ENCODE peak calls at places on chromosomes 11 and 22, in four cellular contexts. One of them, this sample, is unnamed.

GRCh38 chr22:29030618-29031235 is 30.9 kb downstream of the C22orf31 start:
- DNase-seq in OCI-LY7: no peak
- DNase-seq in PC-3: peak; percentile 76
- DNase-seq in neural progenitor cell: peak; percentile 79
- DNase-seq in this sample: peak; percentile 95

GRCh38 chr22:20542736-20543135 is 35.3 kb downstream of the MED15 start:
- DNase-seq in neural progenitor cell: no peak
- DNase-seq in PC-3: no peak
- DNase-seq in OCI-LY7: no peak
- DNase-seq in this sample: no peak

GRCh38 chr11:17771415-17771814 is 36.8 kb downstream of the KCNC1 start:
- DNase-seq in OCI-LY7: no peak
- DNase-seq in PC-3: no peak
- DNase-seq in neural progenitor cell: no peak
- DNase-seq in this sample: no peak

GRCh38 chr22:30928401-30928800 is 40.2 kb downstream of the MORC2 start:
- DNase-seq in OCI-LY7: no peak
- DNase-seq in neural progenitor cell: no peak
- DNase-seq in PC-3: no peak
- DNase-seq in this sample: no peak

GRCh38 chr11:62120001-62120400 is 3.8 kb upstream of the INCENP start:
- DNase-seq in OCI-LY7: no peak
- DNase-seq in neural progenitor cell: no peak
- DNase-seq in PC-3: no peak
- DNase-seq in this sample: no peak

GRCh38 chr22:50276143-50276542 is 6.0 kb upstream of the MAPK11 start:
- DNase-seq in OCI-LY7: peak; percentile 86
- DNase-seq in neural progenitor cell: no peak
- DNase-seq in PC-3: peak; percentile 16
- DNase-seq in this sample: peak; percentile 55

GRCh38 chr11:5043385-5043784 is 2.9 kb upstream of the OR52J3 start:
- DNase-seq in OCI-LY7: no peak
- DNase-seq in neural progenitor cell: no peak
- DNase-seq in PC-3: no peak
- DNase-seq in this sample: peak; percentile 32

GRCh38 chr11:12817681-12818332 is 143.6 kb downstream of the TEAD1 start:
- DNase-seq in neural progenitor cell: no peak
- DNase-seq in OCI-LY7: no peak
- DNase-seq in PC-3: no peak
- DNase-seq in this sample: no peak

GRCh38 chr11:56909080-56909479 is 79.6 kb upstream of the OR5AK2 start:
- DNase-seq in neural progenitor cell: no peak
- DNase-seq in OCI-LY7: no peak
- DNase-seq in PC-3: no peak
- DNase-seq in this sample: no peak

GRCh38 chr11:73340164-73340563 is 32.1 kb downstream of the ARHGEF17 start:
- DNase-seq in PC-3: no peak
- DNase-seq in neural progenitor cell: no peak
- DNase-seq in OCI-LY7: no peak
- DNase-seq in this sample: peak; percentile 57

GRCh38 chr11:130994043-130994442 is 77.8 kb upstream of the SNX19 start:
- DNase-seq in neural progenitor cell: no peak
- DNase-seq in OCI-LY7: no peak
- DNase-seq in PC-3: no peak
- DNase-seq in this sample: no peak

GRCh38 chr11:64969209-64969608 is 2.7 kb downstream of the MAJIN start:
- DNase-seq in OCI-LY7: no peak
- DNase-seq in neural progenitor cell: no peak
- DNase-seq in PC-3: peak; percentile 91
- DNase-seq in this sample: no peak

GRCh38 chr11:86193297-86194095 is 51.1 kb upstream of the EED start:
- DNase-seq in OCI-LY7: peak; percentile 87
- DNase-seq in PC-3: peak; percentile 78
- DNase-seq in neural progenitor cell: peak; percentile 82
- DNase-seq in this sample: peak; percentile 93

GRCh38 chr11:72579816-72580647 is 94.2 kb downstream of the PDE2A start:
- DNase-seq in neural progenitor cell: no peak
- DNase-seq in OCI-LY7: peak; percentile 35
- DNase-seq in PC-3: no peak
- DNase-seq in this sample: no peak

GRCh38 chr11:105181521-105181920 is 42.0 kb upstream of the CARD18 start:
- DNase-seq in neural progenitor cell: no peak
- DNase-seq in OCI-LY7: no peak
- DNase-seq in PC-3: no peak
- DNase-seq in this sample: no peak

GRCh38 chr11:75557649-75558494 is 4.2 kb upstream of the SERPINH1 start:
- DNase-seq in OCI-LY7: no peak
- DNase-seq in PC-3: no peak
- DNase-seq in neural progenitor cell: no peak
- DNase-seq in this sample: no peak

GRCh38 chr11:62069374-62069773 is 54.4 kb upstream of the INCENP start:
- DNase-seq in OCI-LY7: no peak
- DNase-seq in PC-3: no peak
- DNase-seq in neural progenitor cell: peak; percentile 4
- DNase-seq in this sample: no peak

GRCh38 chr11:72041364-72042058 is 38.8 kb downstream of the NUMA1 start:
- DNase-seq in neural progenitor cell: peak; percentile 92
- DNase-seq in OCI-LY7: peak; percentile 27
- DNase-seq in PC-3: peak; percentile 55
- DNase-seq in this sample: peak; percentile 54

GRCh38 chr22:30280495-30280894 is 8.8 kb downstream of the CASTOR1 start:
- DNase-seq in OCI-LY7: no peak
- DNase-seq in neural progenitor cell: no peak
- DNase-seq in PC-3: no peak
- DNase-seq in this sample: no peak

DNA sequence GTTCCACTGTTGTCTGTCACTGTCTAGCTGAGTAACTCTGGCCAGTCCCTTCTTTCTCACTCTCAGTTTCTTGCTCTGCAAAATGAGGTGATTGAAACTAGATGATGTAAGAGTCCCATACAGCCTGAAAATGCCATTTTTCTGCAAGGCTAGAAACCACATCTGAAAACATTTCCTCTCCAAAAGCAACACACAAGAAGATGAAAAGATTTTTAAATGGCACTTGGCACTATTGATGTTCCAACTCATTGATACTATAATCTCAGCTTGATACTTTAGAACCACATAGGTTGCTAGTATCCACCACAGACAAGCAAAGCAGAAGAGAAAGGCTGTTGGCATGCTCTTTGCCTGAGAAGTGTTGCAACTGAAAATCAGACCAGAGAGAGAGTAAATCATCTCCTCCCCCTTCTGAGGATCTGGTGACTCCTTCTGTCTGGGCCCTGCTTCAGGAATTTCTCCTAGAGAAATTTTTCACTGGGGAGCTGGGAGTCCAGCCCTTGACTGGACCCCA is 1217.9 kb downstream of the LRRC4C start:
- DNase-seq in PC-3: no peak
- DNase-seq in OCI-LY7: no peak
- DNase-seq in neural progenitor cell: no peak
- DNase-seq in this sample: peak; percentile 47
- H3K4me2 ChIP-seq in PC-3: no peak overlapping the region
- H3K4me2 ChIP-seq in OCI-LY7: no peak overlapping the region
- H3K4me2 ChIP-seq in neural progenitor cell: no peak overlapping the region
- H3K4me2 ChIP-seq in this sample: no peak overlapping the region

DNA sequence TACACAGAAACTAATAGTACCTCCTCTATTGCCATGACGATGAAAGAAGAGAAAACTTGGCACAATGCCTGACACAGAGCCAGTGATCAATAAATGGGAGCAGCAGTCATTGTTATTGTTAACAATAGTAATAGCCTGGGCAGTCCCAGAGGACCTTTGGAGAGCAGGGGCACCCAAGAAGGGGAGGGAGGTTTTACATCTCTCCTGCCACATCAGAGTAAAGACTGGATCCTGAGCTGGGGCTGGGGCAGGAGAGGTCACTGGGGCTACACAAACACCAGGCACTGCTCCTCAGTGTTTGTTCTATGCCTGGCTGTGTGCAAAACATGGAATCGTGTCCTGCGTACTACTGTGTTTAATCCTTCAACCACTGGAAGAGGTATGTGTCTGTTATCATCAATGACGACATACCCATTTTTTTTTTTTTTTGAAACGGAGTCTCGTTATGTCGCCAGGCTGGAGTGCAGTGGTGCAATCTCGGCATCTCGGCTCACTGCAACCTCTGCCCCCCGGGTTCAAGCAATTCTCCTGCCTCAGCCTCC is 25.0 kb upstream of the CREB3L1 start:
- DNase-seq in neural progenitor cell: no peak
- DNase-seq in PC-3: no peak
- DNase-seq in OCI-LY7: no peak
- DNase-seq in this sample: no peak
- H3K4me2 ChIP-seq in neural progenitor cell: no peak overlapping the region
- H3K4me2 ChIP-seq in PC-3: no peak overlapping the region
- H3K4me2 ChIP-seq in OCI-LY7: no peak overlapping the region
- H3K4me2 ChIP-seq in this sample: no peak overlapping the region

DNA sequence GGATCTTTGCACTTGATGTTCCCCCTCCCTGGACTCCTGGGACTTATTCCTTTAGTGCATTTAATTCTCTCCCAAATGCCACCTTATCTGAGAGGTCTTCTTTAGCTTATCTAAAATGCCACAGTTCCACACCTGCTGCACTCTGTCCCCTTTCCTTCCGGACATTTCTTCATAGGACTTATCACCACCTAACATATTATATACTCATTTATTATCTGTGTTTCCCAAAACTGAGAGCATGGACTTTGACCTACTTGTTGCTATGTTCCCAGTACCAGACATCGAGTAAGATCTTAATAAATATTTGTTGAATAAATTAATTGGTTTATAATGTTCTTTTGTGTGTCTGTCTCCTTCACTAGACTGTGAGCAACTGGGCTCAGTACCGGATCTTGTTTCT is 585.3 kb downstream of the INSC start:
- DNase-seq in OCI-LY7: no peak
- DNase-seq in neural progenitor cell: no peak
- DNase-seq in PC-3: no peak
- DNase-seq in this sample: no peak
- H3K4me2 ChIP-seq in OCI-LY7: no peak overlapping the region
- H3K4me2 ChIP-seq in neural progenitor cell: no peak overlapping the region
- H3K4me2 ChIP-seq in PC-3: no peak overlapping the region
- H3K4me2 ChIP-seq in this sample: no peak overlapping the region

GRCh38 chr11:117145393-117145761 is 1.3 kb downstream of the PAFAH1B2 start:
- DNase-seq in OCI-LY7: peak; percentile 38
- DNase-seq in PC-3: peak; percentile 24
- DNase-seq in neural progenitor cell: peak; percentile 47
- DNase-seq in this sample: peak; percentile 46
- H3K4me2 ChIP-seq in OCI-LY7: peak overlapping the region; percentile 76
- H3K4me2 ChIP-seq in PC-3: peak overlapping the region; percentile 98
- H3K4me2 ChIP-seq in neural progenitor cell: peak overlapping the region; percentile 99
- H3K4me2 ChIP-seq in this sample: peak overlapping the region; percentile 41

GRCh38 chr22:18000441-18001039 is 23.8 kb downstream of the MICAL3 start:
- DNase-seq in PC-3: peak; percentile 9
- DNase-seq in neural progenitor cell: peak; percentile 63
- DNase-seq in OCI-LY7: peak; percentile 52
- DNase-seq in this sample: peak; percentile 47

GRCh38 chr22:18010263-18010662 is 14.1 kb downstream of the MICAL3 start:
- DNase-seq in neural progenitor cell: no peak
- DNase-seq in OCI-LY7: no peak
- DNase-seq in PC-3: no peak
- DNase-seq in this sample: no peak

GRCh38 chr22:18008136-18008535 is 16.2 kb downstream of the MICAL3 start:
- DNase-seq in OCI-LY7: no peak
- DNase-seq in PC-3: no peak
- DNase-seq in neural progenitor cell: no peak
- DNase-seq in this sample: no peak

GRCh38 chr22:18001040-18001893 is 23.1 kb downstream of the MICAL3 start:
- DNase-seq in OCI-LY7: peak; percentile 99
- DNase-seq in neural progenitor cell: peak; percentile 97
- DNase-seq in PC-3: peak; percentile 93
- DNase-seq in this sample: peak; percentile 99

GRCh38 chr22:18005201-18005926 is 19.0 kb downstream of the MICAL3 start:
- DNase-seq in PC-3: no peak
- DNase-seq in OCI-LY7: peak; percentile 74
- DNase-seq in neural progenitor cell: no peak
- DNase-seq in this sample: no peak
- H3K4me2 ChIP-seq in PC-3: no peak overlapping the region
- H3K4me2 ChIP-seq in OCI-LY7: peak overlapping the region; percentile 72
- H3K4me2 ChIP-seq in neural progenitor cell: no peak overlapping the region
- H3K4me2 ChIP-seq in this sample: no peak overlapping the region

DNA sequence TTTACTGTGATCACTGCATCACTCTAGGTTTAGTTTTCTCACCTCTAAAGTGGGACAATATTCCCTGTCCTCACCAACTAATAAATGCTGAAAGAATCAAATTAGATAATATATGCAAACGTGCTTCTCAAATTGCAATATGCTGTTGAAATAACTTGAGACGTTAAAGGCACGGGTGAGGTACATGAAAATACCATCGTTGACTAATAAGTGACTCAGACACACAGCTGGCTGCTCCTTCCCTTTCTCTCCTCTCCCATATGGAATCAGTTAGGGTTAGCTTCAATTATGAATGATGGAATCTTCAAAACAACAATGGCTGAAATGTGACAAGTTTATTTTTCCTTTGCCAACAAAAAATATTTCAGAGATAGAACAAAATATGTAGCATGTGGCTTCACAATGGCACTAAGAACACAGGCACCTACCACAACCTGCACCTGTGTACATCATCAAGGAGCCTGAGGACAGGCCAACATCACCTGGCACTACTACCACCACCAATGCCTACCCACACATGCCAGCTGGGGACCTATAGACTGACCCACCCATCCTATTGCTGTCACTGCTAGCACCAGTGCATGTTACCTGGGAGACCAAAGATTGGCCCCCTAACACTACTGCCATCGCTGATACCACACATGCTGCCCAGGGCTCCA is 13.7 kb downstream of the GDPD4 start:
- DNase-seq in neural progenitor cell: no peak
- DNase-seq in OCI-LY7: no peak
- DNase-seq in PC-3: peak; percentile 87
- DNase-seq in this sample: no peak
- H3K4me2 ChIP-seq in neural progenitor cell: no peak overlapping the region
- H3K4me2 ChIP-seq in OCI-LY7: no peak overlapping the region
- H3K4me2 ChIP-seq in PC-3: peak overlapping the region; percentile 72
- H3K4me2 ChIP-seq in this sample: no peak overlapping the region

GRCh38 chr11:27453701-27454100 is 18.9 kb downstream of the LGR4 start:
- DNase-seq in OCI-LY7: no peak
- DNase-seq in neural progenitor cell: no peak
- DNase-seq in PC-3: peak; percentile 45
- DNase-seq in this sample: no peak

GRCh38 chr11:27451528-27451927 is 21.1 kb downstream of the LGR4 start:
- DNase-seq in neural progenitor cell: no peak
- DNase-seq in PC-3: no peak
- DNase-seq in OCI-LY7: no peak
- DNase-seq in this sample: no peak

GRCh38 chr11:27455667-27456066 is 16.9 kb downstream of the LGR4 start:
- DNase-seq in OCI-LY7: no peak
- DNase-seq in PC-3: no peak
- DNase-seq in neural progenitor cell: no peak
- DNase-seq in this sample: no peak

GRCh38 chr11:27456140-27456801 is 16.3 kb downstream of the LGR4 start:
- DNase-seq in neural progenitor cell: no peak
- DNase-seq in OCI-LY7: no peak
- DNase-seq in PC-3: peak; percentile 75
- DNase-seq in this sample: no peak

DNA sequence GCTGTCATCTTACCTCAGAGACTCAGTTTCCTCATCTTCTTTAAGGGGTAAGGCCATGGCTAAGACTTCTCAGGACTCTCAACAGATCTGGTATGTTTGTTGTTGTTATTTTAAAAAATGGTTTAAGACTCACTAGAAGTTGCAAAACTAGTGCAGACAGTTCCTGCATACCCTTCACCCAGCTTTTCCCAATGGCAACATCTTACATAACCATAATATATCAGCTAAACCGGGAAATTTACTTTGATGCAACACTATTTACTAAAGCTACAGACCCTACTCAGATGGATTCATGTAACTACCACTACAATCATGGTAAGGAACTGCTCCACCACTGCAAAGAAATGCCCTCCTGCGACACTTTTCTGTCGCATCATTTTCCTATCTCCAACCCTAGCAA is 20.4 kb downstream of the LGR4 start:
- DNase-seq in neural progenitor cell: no peak
- DNase-seq in OCI-LY7: no peak
- DNase-seq in PC-3: no peak
- DNase-seq in this sample: no peak
- H3K4me2 ChIP-seq in neural progenitor cell: peak overlapping the region; percentile 65
- H3K4me2 ChIP-seq in OCI-LY7: no peak overlapping the region
- H3K4me2 ChIP-seq in PC-3: no peak overlapping the region
- H3K4me2 ChIP-seq in this sample: no peak overlapping the region